ENCODE peak calls at places on chromosome 16, in nine cellular contexts. B is AG10803, U is neural crest cell, Z is GM20000, A is A549, G is lower lobe of right lung, S is body of pancreas, W is HCT116, J is A673. K is an unnamed sample.

GRCh38 chr16:65572156-65572555 is 450.3 kb upstream of the CDH11 start:
- DNase-seq in Z (no peak), J (peak), S (no peak), G (no peak), B (peak), U (no peak), W (no peak), A (no peak), K (no peak)

GRCh38 chr16:63883091-63883490 is 1238.8 kb downstream of the CDH11 start:
- DNase-seq in B (no peak), S (no peak), U (no peak), G (no peak), J (no peak), Z (no peak), W (no peak), A (no peak), K (no peak)

GRCh38 chr16:89194340-89195311 is 5.7 kb downstream of the SLC22A31 start:
- DNase-seq in J (no peak), U (no peak), S (no peak), Z (no peak), B (no peak), G (peak), A (no peak), W (no peak), K (peak)

GRCh38 chr16:4392382-4393242 is 21.0 kb downstream of the VASN start:
- DNase-seq in Z (no peak), S (no peak), U (no peak), J (peak), W (no peak), G (peak), B (peak), A (no peak), K (no peak)

GRCh38 chr16:54359086-54359485 is 72.5 kb upstream of the IRX3 start:
- DNase-seq in G (no peak), S (no peak), A (no peak), Z (no peak), U (no peak), W (no peak), B (no peak), J (no peak), K (no peak)

GRCh38 chr16:9821331-9821730 is 360.9 kb downstream of the GRIN2A start:
- DNase-seq in W (no peak), A (no peak), S (no peak), Z (no peak), B (no peak), G (no peak), J (no peak), U (no peak), K (no peak)

GRCh38 chr16:48123104-48123788 is 32.5 kb downstream of the ABCC12 start:
- DNase-seq in G (no peak), W (peak), U (no peak), J (peak), B (peak), S (no peak), Z (peak), A (peak), K (no peak)

GRCh38 chr16:8183186-8184099 is 406.9 kb downstream of the TMEM114 start:
- DNase-seq in U (no peak), B (no peak), A (no peak), J (no peak), Z (no peak), G (no peak), W (no peak), S (no peak), K (no peak)

GRCh38 chr16:15031596-15031995 is 24.3 kb downstream of the NTAN1 start:
- DNase-seq in W (no peak), J (no peak), B (no peak), G (no peak), Z (no peak), S (no peak), A (no peak), U (no peak), K (no peak)

GRCh38 chr16:53055603-53056527 is 1.1 kb downstream of the CHD9 start:
- DNase-seq in G (no peak), J (peak), S (no peak), A (peak), B (peak), Z (no peak), W (no peak), U (no peak), K (no peak)

GRCh38 chr16:19430345-19430744 is 12.7 kb downstream of the TMC5 start:
- DNase-seq in W (no peak), A (no peak), S (no peak), U (no peak), G (no peak), B (no peak), Z (no peak), J (no peak), K (no peak)

GRCh38 chr16:75340715-75341500 is 89.5 kb upstream of the BCAR1 start:
- DNase-seq in S (no peak), W (no peak), U (no peak), Z (no peak), B (peak), G (no peak), A (no peak), J (no peak), K (no peak)

GRCh38 chr16:50338371-50339231 is 30.2 kb downstream of the BRD7 start:
- DNase-seq in U (no peak), A (no peak), W (no peak), S (no peak), B (peak), G (no peak), J (no peak), Z (no peak), K (no peak)

GRCh38 chr16:15041260-15042011 is 14.4 kb downstream of the NTAN1 start:
- DNase-seq in A (no peak), S (no peak), U (no peak), W (no peak), J (no peak), B (peak), Z (no peak), G (peak), K (no peak)

GRCh38 chr16:14564881-14565687 is 65.0 kb downstream of the PARN start:
- DNase-seq in G (no peak), Z (no peak), U (no peak), W (no peak), A (no peak), B (peak), J (peak), S (no peak), K (no peak)

GRCh38 chr16:88433632-88434352 is 19.3 kb upstream of the ZFPM1 start:
- DNase-seq in A (no peak), U (no peak), G (no peak), W (no peak), S (no peak), J (no peak), Z (no peak), B (no peak), K (no peak)

GRCh38 chr16:67447508-67448076 is 16.7 kb downstream of the HSD11B2 start:
- DNase-seq in G (no peak), U (no peak), Z (peak), S (peak), J (peak), A (peak), W (peak), B (peak), K (peak)

GRCh38 chr16:57564571-57565270 is 22.3 kb downstream of the ADGRG5 start:
- DNase-seq in U (no peak), G (no peak), J (no peak), Z (no peak), W (no peak), A (no peak), S (no peak), B (no peak), K (no peak)

GRCh38 chr16:14347706-14348105 is 276.6 kb downstream of the MRTFB start:
- DNase-seq in J (no peak), B (no peak), S (no peak), A (no peak), U (no peak), G (no peak), W (no peak), Z (no peak), K (no peak)

GRCh38 chr16:12868169-12868568 is 33.2 kb upstream of the SHISA9 start:
- DNase-seq in B (no peak), S (no peak), Z (no peak), U (no peak), J (no peak), G (no peak), W (no peak), A (no peak), K (no peak)

GRCh38 chr16:89452241-89452640 is 38.1 kb downstream of the ANKRD11 start:
- DNase-seq in W (no peak), S (no peak), J (no peak), A (no peak), B (no peak), U (no peak), Z (no peak), G (no peak), K (no peak)

GRCh38 chr16:14399397-14400284 is 230.4 kb downstream of the PARN start:
- DNase-seq in Z (no peak), W (peak), S (no peak), B (peak), A (peak), J (no peak), G (no peak), U (no peak), K (no peak)

GRCh38 chr16:11204513-11205047 is 51.4 kb downstream of the SOCS1 start:
- DNase-seq in Z (no peak), U (no peak), J (no peak), W (no peak), S (no peak), A (no peak), B (no peak), G (no peak), K (no peak)

GRCh38 chr16:58460219-58460610 is 39.7 kb upstream of the NDRG4 start:
- DNase-seq in U (no peak), S (no peak), A (no peak), Z (no peak), B (no peak), G (no peak), W (no peak), J (no peak), K (no peak)

GRCh38 chr16:75096730-75097129 is 19.9 kb downstream of the LDHD start:
- DNase-seq in W (peak), G (peak), S (peak), B (peak), U (no peak), A (peak), J (no peak), Z (no peak), K (no peak)

GRCh38 chr16:4176794-4177438 is 60.7 kb upstream of the ADCY9 start:
- DNase-seq in B (peak), S (no peak), J (peak), U (no peak), A (peak), G (no peak), W (peak), Z (peak), K (no peak)

GRCh38 chr16:90023078-90023447 is 3.8 kb upstream of the DBNDD1 start:
- DNase-seq in G (no peak), Z (no peak), A (no peak), J (no peak), S (no peak), U (no peak), W (no peak), B (peak), K (no peak)

GRCh38 chr16:25041437-25041836 is 26.3 kb upstream of the ARHGAP17 start:
- DNase-seq in B (no peak), W (no peak), U (no peak), S (no peak), A (no peak), G (no peak), J (no peak), Z (no peak), K (no peak)

GRCh38 chr16:13835935-13836334 is 84.0 kb upstream of the ERCC4 start:
- DNase-seq in W (no peak), S (no peak), Z (no peak), J (no peak), U (no peak), A (no peak), G (no peak), B (no peak), K (no peak)

GRCh38 chr16:15607700-15608396 is 35.1 kb downstream of the MARF1 start:
- DNase-seq in A (no peak), U (no peak), W (no peak), G (no peak), Z (no peak), J (no peak), S (no peak), B (no peak), K (peak)

GRCh38 chr16:66717112-66717675 is 20.7 kb upstream of the CMTM4 start:
- DNase-seq in A (no peak), W (no peak), Z (peak), U (peak), J (peak), S (no peak), B (peak), G (no peak), K (peak)

GRCh38 chr16:70159355-70160348 is 13.9 kb upstream of the CLEC18C start:
- DNase-seq in A (no peak), U (no peak), W (no peak), B (no peak), G (no peak), S (no peak), J (no peak), Z (peak), K (peak)

GRCh38 chr16:70157477-70158260 is 15.9 kb upstream of the CLEC18C start:
- DNase-seq in B (no peak), W (no peak), U (no peak), A (no peak), Z (peak), G (no peak), J (no peak), S (no peak), K (peak)

GRCh38 chr16:70160388-70160787 is 13.2 kb upstream of the CLEC18C start:
- DNase-seq in J (no peak), U (no peak), A (peak), W (no peak), Z (no peak), B (no peak), S (no peak), G (no peak), K (peak)

GRCh38 chr16:70157105-70157476 is 16.5 kb upstream of the CLEC18C start:
- DNase-seq in B (no peak), G (no peak), A (no peak), Z (peak), W (no peak), U (no peak), J (no peak), S (no peak), K (peak)

GRCh38 chr16:70158261-70158939 is 15.2 kb upstream of the CLEC18C start:
- DNase-seq in A (peak), S (no peak), W (no peak), G (no peak), U (no peak), Z (peak), J (no peak), B (no peak), K (peak)
- TF ChIP-seq CTCF in A (no peak), S (no peak), W (no peak), G (no peak), U (no peak), Z (no peak), J (no peak), B (peak), K (no peak)

GRCh38 chr16:70254965-70255286 is 3.2 kb upstream of the EXOSC6 start:
- DNase-seq in S (no peak), Z (no peak), G (no peak), A (no peak), W (no peak), U (no peak), B (no peak), J (no peak), K (no peak)

GRCh38 chr16:70253291-70254094 is 1.8 kb upstream of the EXOSC6 start:
- DNase-seq in B (peak), A (peak), W (peak), Z (peak), J (peak), U (peak), S (peak), G (no peak), K (peak)

GRCh38 chr16:70252355-70252988 is 732 bp upstream of the EXOSC6 start:
- DNase-seq in J (peak), U (peak), G (no peak), A (peak), W (no peak), Z (no peak), S (no peak), B (peak), K (no peak)

GRCh38 chr16:70255584-70255983 is 3.8 kb upstream of the EXOSC6 start:
- DNase-seq in U (no peak), J (no peak), B (no peak), G (no peak), A (no peak), S (no peak), Z (no peak), W (no peak), K (no peak)

DNA sequence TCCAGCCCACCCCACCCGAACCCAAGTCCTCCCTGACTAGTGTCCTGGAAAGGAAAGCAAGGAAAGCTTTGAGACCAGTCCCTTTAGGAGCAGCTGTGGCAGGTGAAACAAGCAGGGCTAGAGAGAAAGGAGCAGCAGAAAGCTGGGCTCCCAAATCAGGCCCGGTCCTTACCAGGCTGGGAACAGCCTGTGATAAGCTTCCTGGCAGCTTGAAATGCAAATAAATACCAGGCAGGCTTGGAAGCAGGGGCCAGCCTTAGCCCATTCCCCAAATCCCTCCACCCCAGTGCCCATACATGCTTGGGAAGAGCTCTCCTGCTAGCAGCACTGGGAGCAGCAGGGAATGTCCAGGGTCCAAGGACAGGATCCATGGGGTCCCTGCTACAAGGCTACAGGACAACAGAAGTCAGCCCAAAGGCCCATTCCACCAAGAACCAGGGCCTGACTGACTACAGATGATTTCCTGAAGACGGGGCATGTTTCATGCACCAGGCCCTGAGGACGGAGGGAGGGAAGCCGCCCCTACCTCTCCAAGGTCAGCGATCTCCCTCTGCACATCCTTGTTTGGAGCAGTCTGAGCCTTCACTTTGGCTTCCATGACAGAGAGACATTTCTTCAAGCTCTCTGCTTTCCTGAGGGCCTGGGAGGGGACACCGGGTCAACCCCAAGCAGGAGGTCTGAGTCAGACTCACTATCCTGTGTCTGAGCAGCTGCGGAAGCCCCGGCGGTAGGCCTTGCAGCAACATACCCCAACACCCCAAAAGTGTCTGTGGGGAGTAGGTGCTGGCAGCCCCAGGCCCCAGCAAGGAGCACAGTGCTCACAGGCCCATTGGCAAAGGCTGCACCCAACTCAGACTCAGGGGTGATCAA is 2.6 kb upstream of the EXOSC6 start:
- DNase-seq in J (no peak), G (no peak), Z (no peak), U (no peak), B (no peak), A (no peak), W (no peak), S (no peak), K (no peak)
- TF ChIP-seq CTCF in J (no peak), G (no peak), Z (no peak), U (peak), B (no peak), A (no peak), W (no peak), S (no peak), K (peak)

GRCh38 chr16:60438894-60439293 is 1597.3 kb downstream of the CDH8 start:
- DNase-seq in B (no peak), A (no peak), U (no peak), J (no peak), G (no peak), S (no peak), W (no peak), Z (no peak), K (no peak)
- TF ChIP-seq CTCF in B (no peak), A (no peak), U (no peak), J (no peak), G (no peak), S (no peak), W (no peak), Z (no peak), K (no peak)

DNA sequence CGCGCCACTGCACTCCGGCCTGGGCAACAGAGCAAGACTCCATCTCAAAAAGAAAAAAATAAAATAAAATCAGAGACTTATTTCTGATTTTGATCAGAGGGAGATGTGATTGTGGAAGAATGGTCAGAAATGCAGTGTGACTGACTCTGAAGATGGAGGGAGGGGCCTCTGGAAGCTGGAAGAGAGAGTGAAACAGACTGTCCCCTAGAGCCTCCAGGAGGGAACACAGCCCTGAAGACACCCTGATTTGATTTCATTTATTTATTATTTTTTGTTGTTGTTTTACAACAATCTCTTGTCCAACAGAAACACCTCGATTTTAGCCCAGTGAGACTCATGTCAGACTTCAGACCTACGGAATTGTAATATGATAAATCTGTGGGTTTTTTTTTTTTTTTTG is 26.1 kb downstream of the BCL7C start:
- DNase-seq in S (no peak), A (peak), U (no peak), J (peak), G (no peak), B (no peak), W (no peak), Z (no peak), K (no peak)
- TF ChIP-seq CTCF in S (no peak), A (no peak), U (peak), J (peak), G (no peak), B (peak), W (peak), Z (no peak), K (no peak)

GRCh38 chr16:68901910-68902309 is 58.6 kb downstream of the TANGO6 start:
- DNase-seq in S (no peak), J (peak), U (no peak), A (no peak), Z (no peak), B (peak), G (no peak), W (no peak), K (no peak)

GRCh38 chr16:68900009-68900408 is 56.7 kb downstream of the TANGO6 start:
- DNase-seq in B (no peak), A (no peak), Z (no peak), W (no peak), J (no peak), G (no peak), S (no peak), U (no peak), K (no peak)

GRCh38 chr16:68898026-68898425 is 54.7 kb downstream of the TANGO6 start:
- DNase-seq in W (no peak), A (no peak), S (no peak), G (no peak), B (no peak), J (peak), Z (no peak), U (no peak), K (no peak)

GRCh38 chr16:68907297-68907999 is 64.1 kb downstream of the TANGO6 start:
- DNase-seq in J (no peak), U (no peak), W (no peak), B (no peak), Z (no peak), G (no peak), A (no peak), S (no peak), K (no peak)

DNA sequence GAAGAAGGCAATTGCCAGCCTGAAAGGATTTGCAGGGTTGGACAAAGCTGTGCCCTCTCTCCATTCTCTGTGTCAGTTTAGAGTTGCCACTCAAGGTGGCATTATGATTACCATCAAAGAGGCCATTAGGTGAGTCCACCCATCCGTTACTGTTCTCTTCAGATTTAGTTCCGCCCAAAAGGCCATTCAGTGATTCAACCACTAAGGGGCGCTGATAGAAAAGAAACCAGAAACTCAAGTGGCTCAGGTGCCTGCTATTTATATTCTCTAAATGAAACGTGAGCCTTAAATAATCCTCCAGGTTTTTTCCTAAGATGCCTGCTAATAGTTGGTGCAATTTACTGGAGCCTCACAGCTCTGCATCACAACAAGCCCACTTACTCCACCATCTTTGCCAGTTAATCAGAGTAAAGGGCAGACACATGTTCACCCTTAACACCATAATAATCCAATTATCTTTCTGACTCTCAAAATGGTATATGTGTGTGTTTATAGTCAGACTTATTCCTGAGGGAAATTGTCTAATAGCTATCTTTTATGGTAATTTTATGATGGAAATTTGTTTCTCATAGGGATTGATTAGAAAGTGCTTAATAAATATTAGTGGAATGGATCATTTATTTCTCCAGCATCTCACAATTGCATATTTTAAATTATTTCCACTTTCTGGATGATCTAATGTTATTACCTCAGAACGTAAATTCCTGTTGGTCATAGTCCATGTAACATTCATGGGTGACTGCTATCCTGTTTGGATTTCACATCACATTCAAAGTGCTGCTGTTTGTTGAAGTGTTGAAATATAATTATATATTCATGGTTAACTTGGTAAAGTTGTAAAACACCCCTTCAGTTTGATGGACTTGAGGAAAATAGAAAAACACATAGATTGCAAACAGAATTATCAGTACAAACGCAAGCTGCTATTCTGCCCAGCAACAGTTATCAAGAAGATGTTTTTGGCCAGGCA is 59.3 kb downstream of the TANGO6 start:
- DNase-seq in S (peak), G (no peak), A (peak), Z (peak), U (peak), B (peak), J (peak), W (peak), K (no peak)
- TF ChIP-seq CTCF in S (peak), G (peak), A (peak), Z (peak), U (peak), B (peak), J (peak), W (peak), K (peak)

K was measured in CD14-positive monocyte.